ENCODE peak calls at places on chromosomes 12 and 14, in four cellular contexts. W, N, K and H are unnamed samples.

GRCh38 chr12:10641735-10642500 is 28.5 kb upstream of the MAGOHB start:
- DNase-seq in W (no peak), N (no peak), K (no peak), H (no peak)

GRCh38 chr14:88616697-88617096 is 53.9 kb downstream of the ZC3H14 start:
- DNase-seq in W (no peak), N (no peak), K (no peak), H (no peak)

GRCh38 chr12:120257041-120257821 is 8.3 kb downstream of the PXN start:
- DNase-seq in W (no peak), N (no peak), K (no peak), H (no peak)

GRCh38 chr12:8629486-8630033 is 16.9 kb upstream of the AICDA start:
- DNase-seq in W (no peak), N (no peak), K (no peak), H (no peak)

GRCh38 chr14:97719931-97720330 is 922.7 kb downstream of the VRK1 start:
- DNase-seq in W (no peak), N (no peak), K (no peak), H (no peak)

GRCh38 chr14:85607571-85608219 is 77.8 kb downstream of the FLRT2 start:
- DNase-seq in W (no peak), N (no peak), K (no peak), H (no peak)

GRCh38 chr14:104098272-104099095 is 13.0 kb downstream of the ASPG start:
- DNase-seq in W (no peak), N (no peak), K (no peak), H (no peak)

GRCh38 chr12:57629897-57630471 is 3.0 kb downstream of the B4GALNT1 start:
- DNase-seq in W (no peak), N (no peak), K (no peak), H (no peak)

GRCh38 chr12:12919666-12920435 is 28.5 kb downstream of the GPRC5A start:
- DNase-seq in W (no peak), N (no peak), K (no peak), H (no peak)

GRCh38 chr14:23443411-23443812 is 8.0 kb upstream of the MYH7 start:
- DNase-seq in W (no peak), N (no peak), K (no peak), H (no peak)

GRCh38 chr14:25042362-25043299 is 7.3 kb downstream of the STXBP6 start:
- DNase-seq in W (no peak), N (peak), K (no peak), H (peak)

GRCh38 chr14:90740081-90740480 is 76.1 kb downstream of the TTC7B start:
- DNase-seq in W (no peak), N (no peak), K (no peak), H (no peak)

GRCh38 chr14:64777461-64777860 is 73.2 kb downstream of the PLEKHG3 start:
- DNase-seq in W (no peak), N (no peak), K (no peak), H (no peak)

GRCh38 chr12:531951-532585 is 72.3 kb downstream of the B4GALNT3 start:
- DNase-seq in W (no peak), N (no peak), K (no peak), H (no peak)

GRCh38 chr12:123126294-123127144 is 24.4 kb downstream of the PITPNM2 start:
- DNase-seq in W (peak), N (peak), K (peak), H (peak)

GRCh38 chr12:34393086-34393820 is 371.0 kb downstream of the ALG10 start:
- DNase-seq in W (no peak), N (no peak), K (no peak), H (no peak)

GRCh38 chr12:115362319-115362976 is 678.5 kb upstream of the TBX3 start:
- DNase-seq in W (no peak), N (no peak), K (no peak), H (no peak)

GRCh38 chr12:27984275-27984674 is 11.7 kb upstream of the PTHLH start:
- DNase-seq in W (no peak), N (peak), K (no peak), H (no peak)

GRCh38 chr12:116964004-116964739 is 53.4 kb downstream of the FBXW8 start:
- DNase-seq in W (no peak), N (no peak), K (no peak), H (no peak)

GRCh38 chr14:100889641-100890040 is 13.9 kb downstream of the RTL1 start:
- DNase-seq in W (no peak), N (no peak), K (no peak), H (no peak)

GRCh38 chr14:49970474-49971147 is 77.7 kb downstream of the ARF6 start:
- DNase-seq in W (no peak), N (peak), K (no peak), H (no peak)

GRCh38 chr12:25594376-25594775 is 41.3 kb upstream of the LMNTD1 start:
- DNase-seq in W (no peak), N (no peak), K (no peak), H (no peak)

GRCh38 chr14:59140441-59140840 is 48.0 kb upstream of the DAAM1 start:
- DNase-seq in W (no peak), N (no peak), K (no peak), H (no peak)

GRCh38 chr12:54277823-54278276 is 2.1 kb downstream of the CBX5 start:
- DNase-seq in W (no peak), N (peak), K (no peak), H (no peak)

GRCh38 chr14:50501642-50502041 is 30.7 kb downstream of the MAP4K5 start:
- DNase-seq in W (no peak), N (no peak), K (no peak), H (no peak)

GRCh38 chr14:72590577-72590976 is 303.3 kb downstream of the DPF3 start:
- DNase-seq in W (no peak), N (no peak), K (no peak), H (no peak)
- TF ChIP-seq YY1 in W (no peak), N (no peak), K (no peak), H (no peak)

GRCh38 chr12:31732926-31733548 is 4.2 kb upstream of the AMN1 start:
- DNase-seq in W (no peak), N (peak), K (peak), H (peak)
- TF ChIP-seq YY1 in W (no peak), N (no peak), K (peak), H (no peak)

GRCh38 chr12:30043151-30043550 is 259.4 kb upstream of the TMTC1 start:
- DNase-seq in W (no peak), N (no peak), K (no peak), H (no peak)
- TF ChIP-seq YY1 in W (no peak), N (no peak), K (no peak), H (no peak)

GRCh38 chr14:68807148-68807600 is 14.3 kb upstream of the ZFP36L1 start:
- DNase-seq in W (no peak), N (peak), K (no peak), H (peak)
- TF ChIP-seq YY1 in W (no peak), N (no peak), K (no peak), H (no peak)

GRCh38 chr14:75492832-75493579 is 29.3 kb upstream of the BATF start:
- DNase-seq in W (no peak), N (no peak), K (no peak), H (no peak)

GRCh38 chr14:75495399-75495798 is 26.9 kb upstream of the BATF start:
- DNase-seq in W (no peak), N (no peak), K (no peak), H (no peak)

GRCh38 chr14:75494898-75495297 is 27.4 kb upstream of the BATF start:
- DNase-seq in W (no peak), N (no peak), K (no peak), H (no peak)

GRCh38 chr14:75491376-75491978 is 30.8 kb upstream of the BATF start:
- DNase-seq in W (no peak), N (no peak), K (no peak), H (no peak)

DNA sequence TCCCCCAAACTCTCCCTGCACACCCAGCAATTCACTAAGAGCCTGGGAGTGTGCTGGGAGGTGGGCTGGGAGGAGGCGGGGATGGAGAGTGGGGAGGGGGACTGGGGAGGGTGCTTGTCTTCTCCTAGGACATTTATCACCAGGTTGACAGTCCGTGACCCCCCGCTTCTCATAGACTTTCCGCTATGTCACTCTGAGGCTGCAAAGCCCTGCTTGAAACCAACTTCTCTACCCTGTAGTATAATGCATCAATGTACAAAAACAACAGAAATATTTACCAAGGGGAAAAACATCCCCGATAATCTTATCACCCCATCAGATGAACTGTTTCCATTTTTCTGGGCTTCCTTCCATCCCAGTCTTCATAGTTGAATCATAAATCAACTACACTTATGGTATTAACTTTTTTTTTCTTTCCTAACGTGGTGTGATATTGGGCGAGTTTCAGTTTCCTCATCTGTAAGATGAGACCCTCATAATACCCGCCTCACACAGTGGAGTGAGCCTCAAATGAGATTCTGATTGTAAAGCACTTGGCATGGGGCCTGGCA is 28.6 kb upstream of the BATF start:
- DNase-seq in W (no peak), N (no peak), K (no peak), H (no peak)
- TF ChIP-seq YY1 in W (no peak), N (no peak), K (no peak), H (no peak)

GRCh38 chr14:45254771-45255170 is 1.8 kb upstream of the MIS18BP1 start:
- DNase-seq in W (no peak), N (no peak), K (no peak), H (no peak)

GRCh38 chr14:45253754-45254300 is 825 bp upstream of the MIS18BP1 start:
- DNase-seq in W (no peak), N (no peak), K (peak), H (no peak)

GRCh38 chr14:45258805-45259204 is 5.8 kb upstream of the MIS18BP1 start:
- DNase-seq in W (no peak), N (no peak), K (no peak), H (no peak)

GRCh38 chr14:45261209-45261608 is 8.2 kb upstream of the MIS18BP1 start:
- DNase-seq in W (no peak), N (no peak), K (no peak), H (no peak)

GRCh38 chr14:45258073-45258472 is 5.1 kb upstream of the MIS18BP1 start:
- DNase-seq in W (no peak), N (no peak), K (no peak), H (no peak)
- TF ChIP-seq YY1 in W (no peak), N (no peak), K (no peak), H (no peak)

GRCh38 chr12:6058481-6059161 is 65.8 kb downstream of the VWF start:
- DNase-seq in W (no peak), N (no peak), K (no peak), H (peak)
- TF ChIP-seq YY1 in W (no peak), N (no peak), K (no peak), H (no peak)

DNA sequence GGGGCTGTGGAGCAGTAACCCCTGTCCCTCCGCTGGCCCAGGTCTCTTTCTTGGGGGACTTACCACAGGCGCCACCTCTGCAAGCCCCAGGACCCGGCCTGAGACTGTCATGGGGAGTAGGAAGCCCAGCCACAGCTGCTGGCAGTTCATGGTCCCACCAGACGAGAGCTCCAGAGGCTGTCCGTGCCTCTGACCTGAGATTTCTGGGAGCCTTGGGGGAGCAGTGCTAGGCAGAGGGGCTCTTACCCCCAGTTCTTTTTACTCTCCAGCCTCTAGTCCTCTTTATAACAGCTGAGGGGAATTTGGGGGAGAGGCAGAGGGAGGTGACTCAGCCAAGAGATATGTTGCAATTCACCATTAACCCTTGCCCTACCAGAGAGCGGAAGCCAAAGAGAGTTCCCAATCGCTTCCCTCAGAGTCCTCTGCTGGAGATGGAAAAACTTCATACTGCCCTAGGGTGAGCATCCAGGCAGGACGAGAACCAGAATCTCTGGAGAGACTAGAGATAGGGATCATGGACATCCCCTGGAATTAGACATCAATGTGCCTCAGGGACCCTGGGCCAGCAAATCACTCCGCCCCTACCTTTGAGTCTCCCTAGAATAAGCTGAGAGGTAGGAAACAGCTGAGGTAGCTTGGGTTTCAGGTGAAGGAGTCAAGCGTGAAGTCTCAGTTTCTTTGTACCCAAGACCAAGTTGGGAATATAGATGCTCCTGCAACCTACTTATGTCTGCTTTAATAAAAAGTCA is at the start of gene MMP19:
- DNase-seq in W (no peak), N (peak), K (no peak), H (peak)
- TF ChIP-seq YY1 in W (no peak), N (no peak), K (no peak), H (no peak)

GRCh38 chr14:60724080-60724618 is at the start of gene SIX4:
- DNase-seq in W (peak), N (peak), K (peak), H (peak)

GRCh38 chr14:60722163-60722835 is 1.9 kb downstream of the SIX4 start:
- DNase-seq in W (no peak), N (peak), K (no peak), H (peak)

GRCh38 chr14:60722836-60723217 is 1.3 kb downstream of the SIX4 start:
- DNase-seq in W (no peak), N (peak), K (no peak), H (no peak)

GRCh38 chr14:60721331-60722162 is 2.6 kb downstream of the SIX4 start:
- DNase-seq in W (no peak), N (no peak), K (peak), H (peak)

GRCh38 chr14:60723218-60724079 is 702 bp downstream of the SIX4 start:
- DNase-seq in W (no peak), N (peak), K (no peak), H (no peak)
- TF ChIP-seq YY1 in W (no peak), N (no peak), K (no peak), H (no peak)